ENCODE peak calls at places on chromosomes 1 and 21, in six cellular contexts. T is left lung, R is GM23248, I is fibroblast of mammary gland, W is left cardiac atrium, E is GM13977. P is an unnamed sample.

GRCh38 chr1:59816318-59816878 is 1.6 kb downstream of the HOOK1 start:
- DNase-seq in T (no peak), R (no peak), I (no peak), W (no peak), E (no peak), P (no peak)

GRCh38 chr1:44531785-44532566 is 126.9 kb downstream of the RNF220 start:
- DNase-seq in T (no peak), R (peak), I (peak), W (no peak), E (no peak), P (peak)

GRCh38 chr21:33421713-33422393 is 18.6 kb downstream of the IFNGR2 start:
- DNase-seq in T (no peak), R (no peak), I (no peak), W (no peak), E (no peak), P (no peak)

GRCh38 chr1:230568008-230568407 is 74.3 kb upstream of the COG2 start:
- DNase-seq in T (no peak), R (peak), I (peak), W (no peak), E (no peak), P (peak)

GRCh38 chr21:16330340-16331319 is 600.8 kb downstream of the USP25 start:
- DNase-seq in T (no peak), R (peak), I (peak), W (no peak), E (peak), P (peak)

GRCh38 chr1:239816090-239816812 is 275.4 kb upstream of the FMN2 start:
- DNase-seq in T (no peak), R (peak), I (peak), W (no peak), E (no peak), P (peak)

GRCh38 chr21:34187935-34188334 is 114.6 kb downstream of the MRPS6 start:
- DNase-seq in T (no peak), R (peak), I (peak), W (no peak), E (no peak), P (no peak)

GRCh38 chr1:36537190-36537768 is 54.6 kb upstream of the CSF3R start:
- DNase-seq in T (no peak), R (no peak), I (no peak), W (no peak), E (no peak), P (no peak)

GRCh38 chr1:158149175-158149574 is 31.5 kb upstream of the CD1D start:
- DNase-seq in T (no peak), R (no peak), I (no peak), W (peak), E (no peak), P (no peak)

GRCh38 chr1:156310962-156311361 is 11.9 kb upstream of the VHLL start:
- DNase-seq in T (no peak), R (peak), I (peak), W (no peak), E (no peak), P (no peak)

GRCh38 chr1:53945433-53946251 is at the start of gene IFT25:
- DNase-seq in T (peak), R (peak), I (peak), W (peak), E (peak), P (peak)

GRCh38 chr1:21511579-21512522 is 2.6 kb downstream of the ALPL start:
- DNase-seq in T (no peak), R (peak), I (peak), W (peak), E (no peak), P (no peak)

GRCh38 chr1:51264470-51264869 is 28.4 kb downstream of the RNF11 start:
- DNase-seq in T (no peak), R (peak), I (peak), W (no peak), E (no peak), P (peak)

GRCh38 chr21:40074198-40074597 is 207.0 kb downstream of the PCP4 start:
- DNase-seq in T (no peak), R (no peak), I (no peak), W (no peak), E (no peak), P (no peak)

GRCh38 chr21:16509466-16509865 is 779.7 kb downstream of the USP25 start:
- DNase-seq in T (no peak), R (peak), I (peak), W (no peak), E (no peak), P (no peak)

GRCh38 chr21:14382486-14382834 is 486 bp downstream of the HSPA13 start:
- DNase-seq in T (no peak), R (peak), I (peak), W (no peak), E (no peak), P (no peak)

GRCh38 chr1:184982002-184982954 is 8.0 kb upstream of the NIBAN1 start:
- DNase-seq in T (peak), R (peak), I (peak), W (peak), E (peak), P (peak)

GRCh38 chr1:220330265-220330664 is 58.0 kb upstream of the RAB3GAP2 start:
- DNase-seq in T (no peak), R (no peak), I (no peak), W (no peak), E (no peak), P (no peak)

GRCh38 chr1:91725961-91726704 is 159.8 kb downstream of the TGFBR3 start:
- DNase-seq in T (no peak), R (peak), I (peak), W (no peak), E (no peak), P (no peak)

GRCh38 chr1:151546006-151546925 is 6.2 kb downstream of the TUFT1 start:
- DNase-seq in T (no peak), R (no peak), I (no peak), W (no peak), E (no peak), P (no peak)

GRCh38 chr1:12594966-12595838 is 22.8 kb downstream of the DHRS3 start:
- DNase-seq in T (peak), R (peak), I (peak), W (peak), E (no peak), P (peak)

P was measured in SW480.